ENCODE peak calls at places on chromosomes 7 and 10, in nine cellular contexts. One of them, this sample, is unnamed.

GRCh38 chr10:100621360-100622205 is 85.8 kb downstream of the HIF1AN start:
- DNase-seq in IMR-90: peak; percentile 7
- DNase-seq in esophagus squamous epithelium: no peak
- DNase-seq in ovary: no peak
- DNase-seq in GM12878: no peak
- DNase-seq in upper lobe of left lung: peak; percentile 72
- DNase-seq in transverse colon: no peak
- DNase-seq in uterus: no peak
- DNase-seq in A549: peak; percentile 24
- DNase-seq in this sample: no peak

GRCh38 chr7:54969190-54969967 is 49.4 kb upstream of the EGFR start:
- DNase-seq in IMR-90: peak; percentile 17
- DNase-seq in esophagus squamous epithelium: no peak
- DNase-seq in ovary: no peak
- DNase-seq in GM12878: no peak
- DNase-seq in upper lobe of left lung: peak; percentile 15
- DNase-seq in transverse colon: no peak
- DNase-seq in uterus: no peak
- DNase-seq in A549: no peak
- DNase-seq in this sample: no peak

GRCh38 chr10:96269438-96270300 is 1.7 kb downstream of the BLNK start:
- DNase-seq in IMR-90: no peak
- DNase-seq in esophagus squamous epithelium: no peak
- DNase-seq in ovary: no peak
- DNase-seq in GM12878: no peak
- DNase-seq in upper lobe of left lung: no peak
- DNase-seq in transverse colon: peak; percentile 51
- DNase-seq in uterus: no peak
- DNase-seq in A549: no peak
- DNase-seq in this sample: no peak

GRCh38 chr7:11690395-11690794 is 141.6 kb downstream of the THSD7A start:
- DNase-seq in IMR-90: no peak
- DNase-seq in esophagus squamous epithelium: no peak
- DNase-seq in ovary: no peak
- DNase-seq in GM12878: no peak
- DNase-seq in upper lobe of left lung: no peak
- DNase-seq in transverse colon: no peak
- DNase-seq in uterus: no peak
- DNase-seq in A549: no peak
- DNase-seq in this sample: no peak

GRCh38 chr7:29239638-29240037 is 45.1 kb downstream of the CHN2 start:
- DNase-seq in IMR-90: no peak
- DNase-seq in esophagus squamous epithelium: no peak
- DNase-seq in ovary: no peak
- DNase-seq in GM12878: no peak
- DNase-seq in upper lobe of left lung: no peak
- DNase-seq in transverse colon: no peak
- DNase-seq in uterus: no peak
- DNase-seq in A549: peak; percentile 29
- DNase-seq in this sample: no peak

GRCh38 chr10:43899224-43899959 is 250.7 kb upstream of the ZNF32 start:
- DNase-seq in IMR-90: no peak
- DNase-seq in esophagus squamous epithelium: no peak
- DNase-seq in ovary: no peak
- DNase-seq in GM12878: no peak
- DNase-seq in upper lobe of left lung: no peak
- DNase-seq in transverse colon: no peak
- DNase-seq in uterus: no peak
- DNase-seq in A549: no peak
- DNase-seq in this sample: no peak

GRCh38 chr7:7609330-7609729 is 31.2 kb upstream of the UMAD1 start:
- DNase-seq in IMR-90: no peak
- DNase-seq in esophagus squamous epithelium: no peak
- DNase-seq in ovary: no peak
- DNase-seq in GM12878: no peak
- DNase-seq in upper lobe of left lung: no peak
- DNase-seq in transverse colon: no peak
- DNase-seq in uterus: no peak
- DNase-seq in A549: no peak
- DNase-seq in this sample: no peak

GRCh38 chr10:55628260-55628701 is 732.8 kb downstream of the ZWINT start:
- DNase-seq in IMR-90: no peak
- DNase-seq in esophagus squamous epithelium: no peak
- DNase-seq in ovary: no peak
- DNase-seq in GM12878: no peak
- DNase-seq in upper lobe of left lung: peak; percentile 52
- DNase-seq in transverse colon: no peak
- DNase-seq in uterus: no peak
- DNase-seq in A549: peak; percentile 9
- DNase-seq in this sample: no peak

GRCh38 chr7:36157506-36158320 is 4.7 kb downstream of the EEPD1 start:
- DNase-seq in IMR-90: no peak
- DNase-seq in esophagus squamous epithelium: no peak
- DNase-seq in ovary: no peak
- DNase-seq in GM12878: no peak
- DNase-seq in upper lobe of left lung: no peak
- DNase-seq in transverse colon: no peak
- DNase-seq in uterus: no peak
- DNase-seq in A549: no peak
- DNase-seq in this sample: no peak

GRCh38 chr7:155509725-155510551 is 36.4 kb downstream of the CNPY1 start:
- DNase-seq in IMR-90: no peak
- DNase-seq in esophagus squamous epithelium: no peak
- DNase-seq in ovary: no peak
- DNase-seq in GM12878: no peak
- DNase-seq in upper lobe of left lung: peak; percentile 73
- DNase-seq in transverse colon: no peak
- DNase-seq in uterus: no peak
- DNase-seq in A549: no peak
- DNase-seq in this sample: no peak

GRCh38 chr7:28685660-28686417 is 272.3 kb downstream of the TRIL start:
- DNase-seq in IMR-90: peak; percentile 99
- DNase-seq in esophagus squamous epithelium: peak; percentile 46
- DNase-seq in ovary: peak; percentile 97
- DNase-seq in GM12878: no peak
- DNase-seq in upper lobe of left lung: no peak
- DNase-seq in transverse colon: peak; percentile 87
- DNase-seq in uterus: peak; percentile 95
- DNase-seq in A549: peak; percentile 85
- DNase-seq in this sample: no peak

GRCh38 chr7:76397409-76398183 is 11.9 kb downstream of the SSC4D start:
- DNase-seq in IMR-90: peak; percentile 31
- DNase-seq in esophagus squamous epithelium: peak; percentile 15
- DNase-seq in ovary: peak; percentile 84
- DNase-seq in GM12878: peak; percentile 19
- DNase-seq in upper lobe of left lung: peak; percentile 97
- DNase-seq in transverse colon: peak; percentile 89
- DNase-seq in uterus: peak; percentile 83
- DNase-seq in A549: peak; percentile 90
- DNase-seq in this sample: peak; percentile 90
- TF ChIP-seq POLR2A in IMR-90: no peak
- TF ChIP-seq POLR2A in esophagus squamous epithelium: no peak
- TF ChIP-seq POLR2A in ovary: no peak
- TF ChIP-seq POLR2A in GM12878: peak; percentile 70
- TF ChIP-seq POLR2A in upper lobe of left lung: no peak
- TF ChIP-seq POLR2A in transverse colon: peak; percentile 21
- TF ChIP-seq POLR2A in uterus: no peak
- TF ChIP-seq POLR2A in A549: peak; percentile 63
- TF ChIP-seq POLR2A in this sample: no peak

GRCh38 chr7:137006293-137006692 is 137.8 kb downstream of the CHRM2 start:
- DNase-seq in IMR-90: peak; percentile 87
- DNase-seq in esophagus squamous epithelium: no peak
- DNase-seq in ovary: peak; percentile 28
- DNase-seq in GM12878: no peak
- DNase-seq in upper lobe of left lung: no peak
- DNase-seq in transverse colon: no peak
- DNase-seq in uterus: no peak
- DNase-seq in A549: no peak
- DNase-seq in this sample: no peak

GRCh38 chr7:137005873-137006272 is 137.4 kb downstream of the CHRM2 start:
- DNase-seq in IMR-90: no peak
- DNase-seq in esophagus squamous epithelium: no peak
- DNase-seq in ovary: no peak
- DNase-seq in GM12878: no peak
- DNase-seq in upper lobe of left lung: no peak
- DNase-seq in transverse colon: no peak
- DNase-seq in uterus: no peak
- DNase-seq in A549: no peak
- DNase-seq in this sample: no peak

GRCh38 chr7:137015015-137015414 is 146.6 kb downstream of the CHRM2 start:
- DNase-seq in IMR-90: no peak
- DNase-seq in esophagus squamous epithelium: no peak
- DNase-seq in ovary: no peak
- DNase-seq in GM12878: no peak
- DNase-seq in upper lobe of left lung: no peak
- DNase-seq in transverse colon: no peak
- DNase-seq in uterus: no peak
- DNase-seq in A549: no peak
- DNase-seq in this sample: no peak

GRCh38 chr7:137007001-137007725 is 138.7 kb downstream of the CHRM2 start:
- DNase-seq in IMR-90: peak; percentile 34
- DNase-seq in esophagus squamous epithelium: no peak
- DNase-seq in ovary: no peak
- DNase-seq in GM12878: no peak
- DNase-seq in upper lobe of left lung: no peak
- DNase-seq in transverse colon: no peak
- DNase-seq in uterus: no peak
- DNase-seq in A549: no peak
- DNase-seq in this sample: no peak

DNA sequence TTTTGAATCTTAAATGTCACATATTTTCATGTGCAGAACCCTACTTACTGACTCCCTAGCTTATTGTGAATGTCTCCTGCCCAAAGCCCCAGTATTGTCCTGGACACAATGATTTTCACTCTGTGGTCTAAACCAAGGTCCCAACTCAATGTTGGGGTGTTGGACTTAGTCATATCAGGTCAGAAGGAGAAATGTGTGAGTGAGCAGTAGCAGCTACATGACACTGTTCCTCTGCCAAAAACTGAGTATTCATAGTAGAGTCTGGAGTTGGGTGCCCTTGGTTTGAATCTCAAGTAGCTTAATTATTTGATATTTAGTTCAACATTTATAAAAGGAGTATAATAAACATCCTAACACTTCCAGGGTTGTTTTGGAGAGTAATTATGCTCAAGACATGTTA is 141.0 kb downstream of the CHRM2 start:
- DNase-seq in IMR-90: no peak
- DNase-seq in esophagus squamous epithelium: no peak
- DNase-seq in ovary: no peak
- DNase-seq in GM12878: no peak
- DNase-seq in upper lobe of left lung: no peak
- DNase-seq in transverse colon: no peak
- DNase-seq in uterus: no peak
- DNase-seq in A549: no peak
- DNase-seq in this sample: no peak
- TF ChIP-seq POLR2A in IMR-90: no peak
- TF ChIP-seq POLR2A in esophagus squamous epithelium: no peak
- TF ChIP-seq POLR2A in ovary: no peak
- TF ChIP-seq POLR2A in GM12878: no peak
- TF ChIP-seq POLR2A in upper lobe of left lung: no peak
- TF ChIP-seq POLR2A in transverse colon: no peak
- TF ChIP-seq POLR2A in uterus: no peak
- TF ChIP-seq POLR2A in A549: no peak
- TF ChIP-seq POLR2A in this sample: no peak

GRCh38 chr10:2130906-2131305 is 393.6 kb upstream of the ADARB2 start:
- DNase-seq in IMR-90: no peak
- DNase-seq in esophagus squamous epithelium: no peak
- DNase-seq in ovary: no peak
- DNase-seq in GM12878: no peak
- DNase-seq in upper lobe of left lung: no peak
- DNase-seq in transverse colon: no peak
- DNase-seq in uterus: no peak
- DNase-seq in A549: no peak
- DNase-seq in this sample: no peak
- TF ChIP-seq POLR2A in IMR-90: no peak
- TF ChIP-seq POLR2A in esophagus squamous epithelium: no peak
- TF ChIP-seq POLR2A in ovary: no peak
- TF ChIP-seq POLR2A in GM12878: no peak
- TF ChIP-seq POLR2A in upper lobe of left lung: no peak
- TF ChIP-seq POLR2A in transverse colon: no peak
- TF ChIP-seq POLR2A in uterus: no peak
- TF ChIP-seq POLR2A in A549: no peak
- TF ChIP-seq POLR2A in this sample: no peak

GRCh38 chr7:95444796-95445195 is 10.0 kb upstream of the PON2 start:
- DNase-seq in IMR-90: no peak
- DNase-seq in esophagus squamous epithelium: no peak
- DNase-seq in ovary: no peak
- DNase-seq in GM12878: no peak
- DNase-seq in upper lobe of left lung: no peak
- DNase-seq in transverse colon: no peak
- DNase-seq in uterus: no peak
- DNase-seq in A549: no peak
- DNase-seq in this sample: no peak

GRCh38 chr7:95441042-95441823 is 6.4 kb upstream of the PON2 start:
- DNase-seq in IMR-90: no peak
- DNase-seq in esophagus squamous epithelium: no peak
- DNase-seq in ovary: no peak
- DNase-seq in GM12878: no peak
- DNase-seq in upper lobe of left lung: no peak
- DNase-seq in transverse colon: no peak
- DNase-seq in uterus: no peak
- DNase-seq in A549: peak; percentile 97
- DNase-seq in this sample: no peak

DNA sequence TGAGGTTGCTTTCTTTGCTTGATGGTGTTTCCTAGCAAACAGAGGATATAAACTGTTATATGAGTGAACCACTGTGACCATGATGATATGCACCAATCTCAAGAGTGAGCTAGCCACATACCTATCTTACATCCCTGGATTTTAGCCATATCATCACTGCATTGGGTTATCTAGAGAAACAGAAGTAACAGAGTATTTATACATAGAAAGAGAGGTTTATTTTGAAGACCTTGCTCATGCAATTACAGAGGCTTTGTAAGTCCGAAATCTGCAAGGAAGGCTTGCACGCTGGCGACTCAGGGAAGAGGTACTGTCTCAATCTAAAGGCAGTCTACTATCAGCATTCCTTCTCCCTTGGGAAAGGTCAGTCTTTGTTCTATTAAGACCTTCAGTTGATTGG is 11.8 kb upstream of the PON2 start:
- DNase-seq in IMR-90: no peak
- DNase-seq in esophagus squamous epithelium: no peak
- DNase-seq in ovary: no peak
- DNase-seq in GM12878: no peak
- DNase-seq in upper lobe of left lung: no peak
- DNase-seq in transverse colon: no peak
- DNase-seq in uterus: no peak
- DNase-seq in A549: no peak
- DNase-seq in this sample: no peak
- TF ChIP-seq POLR2A in IMR-90: no peak
- TF ChIP-seq POLR2A in esophagus squamous epithelium: no peak
- TF ChIP-seq POLR2A in ovary: no peak
- TF ChIP-seq POLR2A in GM12878: no peak
- TF ChIP-seq POLR2A in upper lobe of left lung: no peak
- TF ChIP-seq POLR2A in transverse colon: no peak
- TF ChIP-seq POLR2A in uterus: no peak
- TF ChIP-seq POLR2A in A549: no peak
- TF ChIP-seq POLR2A in this sample: no peak

GRCh38 chr10:119103687-119104652 is at the start of gene DENND10:
- DNase-seq in IMR-90: peak; percentile 72
- DNase-seq in esophagus squamous epithelium: peak; percentile 52
- DNase-seq in ovary: peak; percentile 86
- DNase-seq in GM12878: no peak
- DNase-seq in upper lobe of left lung: peak; percentile 95
- DNase-seq in transverse colon: peak; percentile 87
- DNase-seq in uterus: peak; percentile 83
- DNase-seq in A549: peak; percentile 86
- DNase-seq in this sample: peak; percentile 90
- TF ChIP-seq POLR2A in IMR-90: peak; percentile 78
- TF ChIP-seq POLR2A in esophagus squamous epithelium: peak; percentile 83
- TF ChIP-seq POLR2A in ovary: peak; percentile 73
- TF ChIP-seq POLR2A in GM12878: peak; percentile 96
- TF ChIP-seq POLR2A in upper lobe of left lung: peak; percentile 81
- TF ChIP-seq POLR2A in transverse colon: peak; percentile 88
- TF ChIP-seq POLR2A in uterus: peak; percentile 77
- TF ChIP-seq POLR2A in A549: peak; percentile 98
- TF ChIP-seq POLR2A in this sample: peak; percentile 76

This sample was measured in GM12891.